ENCODE peak calls at places on chromosome 9, in five cellular contexts. One of them, this sample, is unnamed. For H3K4me1, the result is how much of the 10 kb centered on the place peaks cover.

GRCh38 chr9:19698960-19699359 is 89.9 kb downstream of the SLC24A2 start:
- DNase-seq in hepatocyte: no peak
- DNase-seq in mammary epithelial cell: no peak
- DNase-seq in IMR-90: no peak
- DNase-seq in H1: no peak
- DNase-seq in this sample: no peak

GRCh38 chr9:34457266-34458012 is 931 bp downstream of the FAM219A start:
- DNase-seq in mammary epithelial cell: peak
- DNase-seq in hepatocyte: peak
- DNase-seq in IMR-90: peak
- DNase-seq in H1: peak
- DNase-seq in this sample: no peak

GRCh38 chr9:83503881-83504280 is 34.3 kb downstream of the FRMD3 start:
- DNase-seq in IMR-90: no peak
- DNase-seq in mammary epithelial cell: no peak
- DNase-seq in H1: no peak
- DNase-seq in hepatocyte: no peak
- DNase-seq in this sample: no peak

GRCh38 chr9:99133145-99133544 is 28.2 kb downstream of the TGFBR1 start:
- DNase-seq in H1: no peak
- DNase-seq in mammary epithelial cell: no peak
- DNase-seq in hepatocyte: no peak
- DNase-seq in IMR-90: no peak
- DNase-seq in this sample: no peak

GRCh38 chr9:35906923-35907699 is 1.1 kb downstream of the HRCT1 start:
- DNase-seq in H1: no peak
- DNase-seq in IMR-90: peak
- DNase-seq in mammary epithelial cell: peak
- DNase-seq in hepatocyte: peak
- DNase-seq in this sample: no peak

GRCh38 chr9:132651259-132651658 is 18.5 kb downstream of the DDX31 start:
- DNase-seq in mammary epithelial cell: peak
- DNase-seq in IMR-90: peak
- DNase-seq in H1: no peak
- DNase-seq in hepatocyte: peak
- DNase-seq in this sample: no peak

GRCh38 chr9:120965344-120966004 is 38.9 kb upstream of the TRAF1 start:
- DNase-seq in IMR-90: no peak
- DNase-seq in mammary epithelial cell: no peak
- DNase-seq in hepatocyte: peak
- DNase-seq in H1: no peak
- DNase-seq in this sample: no peak

GRCh38 chr9:32502459-32502858 is 23.5 kb downstream of the RIGI start:
- DNase-seq in IMR-90: peak
- DNase-seq in hepatocyte: no peak
- DNase-seq in H1: no peak
- DNase-seq in mammary epithelial cell: peak
- DNase-seq in this sample: peak

GRCh38 chr9:95286151-95286550 is 31.4 kb downstream of the FANCC start:
- DNase-seq in hepatocyte: no peak
- DNase-seq in H1: no peak
- DNase-seq in mammary epithelial cell: no peak
- DNase-seq in IMR-90: peak
- DNase-seq in this sample: no peak

GRCh38 chr9:91727316-91727861 is 222.6 kb downstream of the ROR2 start:
- DNase-seq in mammary epithelial cell: peak
- DNase-seq in H1: peak
- DNase-seq in IMR-90: peak
- DNase-seq in hepatocyte: peak
- DNase-seq in this sample: no peak

GRCh38 chr9:76198336-76198735 is 195.9 kb downstream of the RFK start:
- DNase-seq in hepatocyte: no peak
- DNase-seq in IMR-90: peak
- DNase-seq in H1: no peak
- DNase-seq in mammary epithelial cell: no peak
- DNase-seq in this sample: no peak

GRCh38 chr9:130330202-130330601 is 64.6 kb downstream of the HMCN2 start:
- DNase-seq in hepatocyte: no peak
- DNase-seq in H1: no peak
- DNase-seq in mammary epithelial cell: no peak
- DNase-seq in IMR-90: no peak
- DNase-seq in this sample: no peak

GRCh38 chr9:131854334-131854733 is 114.5 kb upstream of the RAPGEF1 start:
- DNase-seq in IMR-90: no peak
- DNase-seq in hepatocyte: no peak
- DNase-seq in H1: no peak
- DNase-seq in mammary epithelial cell: no peak
- DNase-seq in this sample: no peak

GRCh38 chr9:120892748-120893584 is 16.0 kb upstream of the PHF19 start:
- DNase-seq in H1: no peak
- DNase-seq in hepatocyte: no peak
- DNase-seq in IMR-90: peak
- DNase-seq in mammary epithelial cell: peak
- DNase-seq in this sample: no peak

GRCh38 chr9:134165357-134166315 is 1.3 kb upstream of the RNU6ATAC start:
- DNase-seq in mammary epithelial cell: peak
- DNase-seq in IMR-90: peak
- DNase-seq in hepatocyte: no peak
- DNase-seq in H1: no peak
- DNase-seq in this sample: peak

GRCh38 chr9:125638239-125638638 is 68.8 kb downstream of the MAPKAP1 start:
- DNase-seq in mammary epithelial cell: no peak
- DNase-seq in hepatocyte: no peak
- DNase-seq in IMR-90: no peak
- DNase-seq in H1: no peak
- DNase-seq in this sample: no peak
- H3K4me1 ChIP-seq in mammary epithelial cell: under half
- H3K4me1 ChIP-seq in hepatocyte: under half
- H3K4me1 ChIP-seq in IMR-90: under half
- H3K4me1 ChIP-seq in H1: under half
- H3K4me1 ChIP-seq in this sample: under half

GRCh38 chr9:136326777-136327312 is 494 bp upstream of the GPSM1 start:
- DNase-seq in IMR-90: no peak
- DNase-seq in H1: no peak
- DNase-seq in mammary epithelial cell: no peak
- DNase-seq in hepatocyte: no peak
- DNase-seq in this sample: no peak

GRCh38 chr9:136326061-136326776 is 1.1 kb upstream of the GPSM1 start:
- DNase-seq in mammary epithelial cell: no peak
- DNase-seq in H1: no peak
- DNase-seq in hepatocyte: peak
- DNase-seq in IMR-90: peak
- DNase-seq in this sample: no peak

GRCh38 chr9:136328011-136328621 is 777 bp downstream of the GPSM1 start:
- DNase-seq in IMR-90: no peak
- DNase-seq in H1: no peak
- DNase-seq in mammary epithelial cell: peak
- DNase-seq in hepatocyte: peak
- DNase-seq in this sample: peak

GRCh38 chr9:136328622-136329041 is 1.3 kb downstream of the GPSM1 start:
- DNase-seq in hepatocyte: peak
- DNase-seq in mammary epithelial cell: no peak
- DNase-seq in IMR-90: peak
- DNase-seq in H1: no peak
- DNase-seq in this sample: no peak

DNA sequence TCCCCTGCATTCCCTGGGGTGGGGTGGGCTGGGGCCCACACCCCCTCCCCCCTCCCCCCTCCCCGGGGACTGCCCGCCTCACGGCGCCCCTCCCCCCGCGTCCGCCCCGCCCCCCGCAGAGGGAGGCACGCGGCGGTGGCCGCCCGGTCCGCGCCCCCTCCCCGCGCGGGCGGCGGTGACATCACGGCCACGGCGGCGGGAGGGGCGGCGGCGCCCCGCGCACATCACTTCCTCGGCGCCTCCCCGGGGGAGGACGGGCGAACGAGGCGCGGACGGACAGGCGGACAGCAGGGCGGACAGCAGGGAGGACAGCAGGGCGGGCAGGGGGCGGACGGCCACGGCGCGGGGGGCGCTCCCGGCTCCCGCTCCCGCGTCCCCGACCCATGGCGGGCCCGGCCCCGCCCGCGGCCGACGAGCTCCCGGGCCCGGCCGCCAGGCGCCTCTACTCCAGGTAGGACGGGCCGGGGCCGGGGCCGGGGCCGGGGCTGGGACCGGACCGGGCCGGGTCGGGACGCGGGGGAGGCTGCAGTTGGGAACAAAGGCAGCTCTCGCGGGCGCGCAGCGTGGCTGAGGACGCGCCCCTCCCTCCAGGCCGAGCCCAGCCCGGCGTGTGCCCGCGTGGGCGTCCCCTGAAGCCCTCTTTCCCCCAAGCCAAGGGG is at the start of gene GPSM1:
- DNase-seq in IMR-90: peak
- DNase-seq in H1: no peak
- DNase-seq in mammary epithelial cell: no peak
- DNase-seq in hepatocyte: peak
- DNase-seq in this sample: no peak
- H2AFZ ChIP-seq in IMR-90: peak
- H2AFZ ChIP-seq in H1: no peak
- H2AFZ ChIP-seq in mammary epithelial cell: peak
- H2AFZ ChIP-seq in hepatocyte: peak
- H2AFZ ChIP-seq in this sample: peak

GRCh38 chr9:124066783-124067563 is 55.4 kb downstream of the LHX2 start:
- DNase-seq in mammary epithelial cell: no peak
- DNase-seq in H1: no peak
- DNase-seq in IMR-90: no peak
- DNase-seq in hepatocyte: no peak
- DNase-seq in this sample: no peak

GRCh38 chr9:124060844-124061605 is 49.5 kb downstream of the LHX2 start:
- DNase-seq in H1: no peak
- DNase-seq in hepatocyte: no peak
- DNase-seq in IMR-90: no peak
- DNase-seq in mammary epithelial cell: no peak
- DNase-seq in this sample: no peak

GRCh38 chr9:124062172-124062571 is 50.6 kb downstream of the LHX2 start:
- DNase-seq in IMR-90: no peak
- DNase-seq in hepatocyte: no peak
- DNase-seq in H1: no peak
- DNase-seq in mammary epithelial cell: no peak
- DNase-seq in this sample: no peak
- TF ChIP-seq CTCF in IMR-90: no peak
- TF ChIP-seq CTCF in hepatocyte: no peak
- TF ChIP-seq CTCF in H1: peak
- TF ChIP-seq CTCF in mammary epithelial cell: peak
- TF ChIP-seq CTCF in this sample: peak

GRCh38 chr9:87497080-87497603 is 525 bp upstream of the DAPK1 start:
- DNase-seq in mammary epithelial cell: no peak
- DNase-seq in hepatocyte: no peak
- DNase-seq in IMR-90: no peak
- DNase-seq in H1: no peak
- DNase-seq in this sample: no peak

GRCh38 chr9:87498816-87499454 is 1.3 kb downstream of the DAPK1 start:
- DNase-seq in H1: no peak
- DNase-seq in mammary epithelial cell: no peak
- DNase-seq in hepatocyte: no peak
- DNase-seq in IMR-90: no peak
- DNase-seq in this sample: no peak

GRCh38 chr9:87499455-87500015 is 1.9 kb downstream of the DAPK1 start:
- DNase-seq in mammary epithelial cell: no peak
- DNase-seq in IMR-90: no peak
- DNase-seq in hepatocyte: no peak
- DNase-seq in H1: no peak
- DNase-seq in this sample: no peak

GRCh38 chr9:87498046-87498815 is 564 bp downstream of the DAPK1 start:
- DNase-seq in H1: no peak
- DNase-seq in IMR-90: no peak
- DNase-seq in hepatocyte: peak
- DNase-seq in mammary epithelial cell: peak
- DNase-seq in this sample: no peak

GRCh38 chr9:87497604-87498045 is at the start of gene DAPK1:
- DNase-seq in IMR-90: no peak
- DNase-seq in mammary epithelial cell: peak
- DNase-seq in H1: no peak
- DNase-seq in hepatocyte: peak
- DNase-seq in this sample: no peak
- H3K4me1 ChIP-seq in IMR-90: under half
- H3K4me1 ChIP-seq in mammary epithelial cell: under half
- H3K4me1 ChIP-seq in H1: under half
- H3K4me1 ChIP-seq in hepatocyte: under half
- H3K4me1 ChIP-seq in this sample: under half

DNA sequence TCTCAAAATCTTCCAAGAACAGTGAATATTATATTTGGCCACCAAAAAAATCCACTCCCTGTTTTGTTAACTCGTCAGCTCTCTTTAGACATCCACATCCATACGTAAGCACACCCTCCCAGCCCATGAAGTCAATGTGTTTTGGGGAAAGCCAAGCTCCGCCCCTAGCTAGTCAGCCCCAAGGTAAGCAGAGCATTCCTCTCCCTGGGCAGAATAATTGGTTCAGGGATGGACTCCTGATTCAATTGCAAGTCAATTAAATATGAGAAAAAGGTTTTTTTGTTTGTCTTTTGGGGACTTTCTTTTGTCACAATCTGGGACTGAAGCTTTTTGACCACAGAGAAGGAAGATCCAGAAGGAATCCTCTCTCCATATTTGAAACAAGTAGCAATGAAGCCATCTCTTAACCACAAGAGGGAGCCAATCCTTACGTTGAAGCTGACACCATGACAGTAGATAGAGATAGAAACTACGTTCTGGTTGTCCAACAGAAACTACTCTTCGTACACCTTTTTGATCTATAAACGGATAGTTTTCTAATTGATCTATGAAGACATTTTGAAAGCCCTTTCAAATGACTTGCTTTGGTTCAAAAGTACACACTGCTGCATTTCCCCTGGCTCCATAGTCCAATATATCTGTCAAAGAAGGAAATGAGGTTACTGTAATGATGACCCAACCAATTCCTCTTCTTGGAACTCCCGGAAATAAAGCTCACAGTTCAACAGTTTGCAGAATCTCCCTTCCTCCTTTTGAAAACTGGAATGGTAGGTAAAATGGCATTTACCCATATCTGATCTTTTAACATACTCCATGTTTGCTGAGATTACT is 166.4 kb downstream of the TLE1 start:
- DNase-seq in H1: no peak
- DNase-seq in mammary epithelial cell: peak
- DNase-seq in IMR-90: peak
- DNase-seq in hepatocyte: peak
- DNase-seq in this sample: peak
- H2AFZ ChIP-seq in H1: peak
- H2AFZ ChIP-seq in mammary epithelial cell: peak
- H2AFZ ChIP-seq in IMR-90: no peak
- H2AFZ ChIP-seq in hepatocyte: no peak
- H2AFZ ChIP-seq in this sample: peak

GRCh38 chr9:93480728-93481324 is 27.4 kb upstream of the FAM120AOS start:
- DNase-seq in hepatocyte: no peak
- DNase-seq in H1: no peak
- DNase-seq in IMR-90: no peak
- DNase-seq in mammary epithelial cell: no peak
- DNase-seq in this sample: no peak
- TF ChIP-seq CTCF in hepatocyte: no peak
- TF ChIP-seq CTCF in H1: peak
- TF ChIP-seq CTCF in IMR-90: no peak
- TF ChIP-seq CTCF in mammary epithelial cell: no peak
- TF ChIP-seq CTCF in this sample: no peak

DNA sequence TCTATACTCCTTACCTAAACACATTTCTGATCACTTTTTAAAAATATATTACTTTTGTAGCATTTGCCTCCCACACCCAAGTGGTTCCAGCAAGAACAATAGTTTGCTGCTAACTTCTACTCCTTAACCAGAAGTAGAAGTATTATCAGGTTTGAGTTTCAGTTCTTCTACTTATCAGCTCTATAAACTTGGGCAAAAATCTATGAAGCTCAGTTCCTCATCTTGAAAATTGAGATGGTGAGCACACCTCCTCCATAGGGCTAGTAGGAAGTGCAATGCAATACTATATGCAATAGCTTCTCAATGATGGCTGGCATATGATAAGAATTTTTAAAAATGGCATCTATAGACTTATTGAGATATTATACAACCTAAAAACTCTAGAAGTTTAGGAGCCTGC is 283.7 kb downstream of the TLR4 start:
- DNase-seq in mammary epithelial cell: no peak
- DNase-seq in hepatocyte: no peak
- DNase-seq in IMR-90: no peak
- DNase-seq in H1: no peak
- DNase-seq in this sample: no peak
- H3K4me1 ChIP-seq in mammary epithelial cell: under half
- H3K4me1 ChIP-seq in hepatocyte: under half
- H3K4me1 ChIP-seq in IMR-90: under half
- H3K4me1 ChIP-seq in H1: under half
- H3K4me1 ChIP-seq in this sample: under half